ENCODE peak calls at places on chromosomes 5 and 9, in ten cellular contexts. Q, V, M, G, D, H, E, P, Y and B are unnamed samples.

GRCh38 chr9:110821064-110821463 is 152.5 kb downstream of the MUSK start:
- DNase-seq in P (no peak), D (no peak), E (no peak), Y (no peak), M (no peak), H (no peak), G (no peak), Q (no peak), V (no peak), B (no peak)

GRCh38 chr9:784202-784601 is 57.3 kb upstream of the DMRT1 start:
- DNase-seq in Y (no peak), Q (no peak), G (no peak), E (no peak), V (no peak), P (no peak), H (no peak), M (no peak), D (no peak), B (no peak)

GRCh38 chr9:91436841-91437240 is 13.2 kb upstream of the NFIL3 start:
- DNase-seq in M (no peak), H (no peak), Q (no peak), D (no peak), G (no peak), Y (no peak), P (no peak), V (no peak), E (no peak), B (no peak)

GRCh38 chr5:68303038-68303738 is 87.6 kb downstream of the PIK3R1 start:
- DNase-seq in E (peak; percentile 12), G (no peak), D (no peak), H (no peak), M (peak; percentile 53), Y (no peak), Q (no peak), V (no peak), P (no peak), B (no peak)

GRCh38 chr9:117480251-117480650 is 65.4 kb upstream of the ASTN2 start:
- DNase-seq in E (no peak), Y (no peak), D (no peak), Q (no peak), H (no peak), P (no peak), G (no peak), M (no peak), V (no peak), B (no peak)

GRCh38 chr5:133904641-133905040 is 63.8 kb downstream of the C5orf15 start:
- DNase-seq in Q (no peak), D (no peak), M (no peak), G (no peak), V (no peak), Y (no peak), E (no peak), P (no peak), H (no peak), B (no peak)

GRCh38 chr5:140108093-140109049 is 5.5 kb upstream of the PURA start:
- DNase-seq in Y (no peak), P (no peak), E (no peak), Q (peak; percentile 61), G (peak; percentile 48), H (peak; percentile 31), D (no peak), M (no peak), V (no peak), B (peak; percentile 23)

GRCh38 chr5:2656186-2656585 is 95.3 kb downstream of the IRX2 start:
- DNase-seq in Y (no peak), M (no peak), V (no peak), Q (no peak), G (no peak), E (peak; percentile 41), H (no peak), D (no peak), P (peak; percentile 44), B (no peak)

GRCh38 chr5:96714951-96715451 is 52.8 kb downstream of the CAST start:
- DNase-seq in M (peak; percentile 91), H (peak; percentile 83), Q (peak; percentile 75), P (peak; percentile 94), Y (peak; percentile 33), G (peak; percentile 63), E (peak; percentile 95), V (no peak), D (no peak), B (peak; percentile 88)

GRCh38 chr9:2837915-2838314 is 6.0 kb downstream of the PUM3 start:
- DNase-seq in P (peak; percentile 58), E (peak; percentile 24), H (no peak), V (no peak), Y (no peak), Q (no peak), G (no peak), M (peak; percentile 47), D (no peak), B (no peak)

GRCh38 chr5:172791726-172792445 is 20.9 kb upstream of the DUSP1 start:
- DNase-seq in P (no peak), E (no peak), G (no peak), D (no peak), Q (no peak), H (no peak), M (no peak), Y (no peak), V (no peak), B (peak; percentile 30)

GRCh38 chr5:132422720-132423442 is 53.4 kb downstream of the SLC22A5 start:
- DNase-seq in V (peak; percentile 62), P (peak; percentile 68), H (no peak), D (peak; percentile 33), Q (no peak), Y (no peak), E (peak; percentile 46), G (peak; percentile 75), M (peak; percentile 69), B (peak; percentile 78)

GRCh38 chr5:79511945-79512493 is 1.9 kb downstream of the HOMER1 start:
- DNase-seq in V (no peak), M (peak; percentile 16), H (no peak), D (no peak), G (no peak), E (no peak), Y (no peak), P (peak; percentile 23), Q (no peak), B (no peak)

GRCh38 chr5:169174923-169175322 is 126.0 kb downstream of the SLIT3 start:
- DNase-seq in M (no peak), G (no peak), Y (no peak), E (no peak), V (no peak), D (no peak), H (no peak), Q (no peak), P (no peak), B (no peak)

GRCh38 chr5:107104774-107105050 is 566.0 kb downstream of the EFNA5 start:
- DNase-seq in Q (peak; percentile 66), M (peak; percentile 20), Y (no peak), P (no peak), G (no peak), V (no peak), D (no peak), H (no peak), E (no peak), B (no peak)

DNA sequence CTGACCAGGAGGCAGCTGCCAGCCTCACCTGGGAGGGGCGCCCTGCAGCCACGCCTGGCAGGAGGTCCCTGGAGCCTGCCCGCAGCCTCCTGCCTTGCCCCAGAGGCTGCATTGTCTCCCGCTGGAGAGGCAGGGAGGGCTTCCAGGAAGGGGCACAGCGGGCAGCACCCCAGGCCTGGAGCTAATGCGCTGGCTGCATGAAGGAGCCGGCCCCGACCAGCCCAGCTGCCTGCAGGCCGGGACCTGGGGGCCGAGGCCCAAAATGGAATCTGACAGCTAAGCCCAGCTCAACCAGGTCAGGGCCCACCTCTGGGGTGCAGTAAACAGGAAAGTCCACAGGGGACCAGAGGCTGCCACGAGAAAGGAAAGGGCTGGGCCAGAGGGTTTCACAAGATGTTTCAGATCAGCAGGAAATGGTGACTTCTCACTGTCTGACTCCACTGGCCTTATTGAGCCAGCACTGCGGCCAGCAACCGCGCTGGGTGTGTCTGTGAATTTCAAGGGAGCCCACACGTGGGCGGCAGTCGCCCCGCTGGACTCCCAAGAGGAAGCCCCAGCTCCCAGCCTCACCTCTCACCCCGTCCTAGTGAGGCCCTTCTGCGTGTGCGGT is 18.6 kb upstream of the NOTCH1 start:
- DNase-seq in V (peak; percentile 93), Y (no peak), M (peak; percentile 89), E (peak; percentile 88), G (peak; percentile 91), H (peak; percentile 88), P (peak; percentile 76), Q (no peak), D (peak; percentile 46), B (peak; percentile 82)
- TF ChIP-seq CTCF in V (peak; percentile 19), Y (no peak), M (peak; percentile 34), E (peak; percentile 40), G (peak; percentile 69), H (peak; percentile 28), P (peak; percentile 16), Q (peak; percentile 39), D (peak; percentile 32), B (peak; percentile 16)

DNA sequence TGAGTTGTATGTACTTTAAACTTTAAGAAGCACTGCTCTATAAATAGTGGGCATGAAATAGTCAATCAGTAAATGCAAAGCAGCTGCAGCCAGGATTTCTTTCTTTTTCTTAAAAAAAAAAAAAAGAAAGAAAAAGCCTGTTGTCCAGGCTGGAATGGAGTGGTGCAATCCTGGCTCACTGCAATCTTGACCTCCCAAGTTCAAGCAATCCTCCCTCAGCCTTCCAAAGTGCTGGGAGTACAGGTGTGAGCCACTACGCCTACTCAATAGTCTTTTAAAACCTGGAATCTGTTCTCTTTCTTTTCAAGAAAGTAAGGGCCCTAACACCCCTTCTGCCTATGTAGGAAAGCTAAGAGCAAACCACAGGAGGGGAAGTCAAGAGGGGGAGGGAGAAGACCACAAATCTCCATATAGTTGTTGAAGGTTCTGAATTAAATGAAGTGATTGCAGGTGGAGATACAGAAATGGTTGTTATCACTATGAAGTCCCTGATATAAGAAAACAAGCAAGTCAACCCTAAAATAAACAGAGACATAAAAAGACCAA is 20.6 kb upstream of the TPD52L3 start:
- DNase-seq in E (no peak), V (no peak), M (no peak), Q (peak; percentile 15), H (no peak), D (no peak), G (no peak), Y (no peak), P (no peak), B (peak; percentile 4)
- H3K4me3 ChIP-seq in E (no peak overlapping the region), V (no peak overlapping the region), M (no peak overlapping the region), Q (no peak overlapping the region), H (no peak overlapping the region), D (no peak overlapping the region), G (no peak overlapping the region), Y (no peak overlapping the region), P (no peak overlapping the region), B (no peak overlapping the region)

GRCh38 chr9:87639949-87640348 is 86.0 kb upstream of the CTSL start:
- DNase-seq in M (no peak), D (no peak), E (no peak), Q (no peak), P (no peak), Y (no peak), H (no peak), G (no peak), V (no peak), B (no peak)
- TF ChIP-seq CTCF in M (no peak), D (no peak), E (no peak), Q (no peak), P (no peak), Y (no peak), H (no peak), G (no peak), V (no peak), B (no peak)

DNA sequence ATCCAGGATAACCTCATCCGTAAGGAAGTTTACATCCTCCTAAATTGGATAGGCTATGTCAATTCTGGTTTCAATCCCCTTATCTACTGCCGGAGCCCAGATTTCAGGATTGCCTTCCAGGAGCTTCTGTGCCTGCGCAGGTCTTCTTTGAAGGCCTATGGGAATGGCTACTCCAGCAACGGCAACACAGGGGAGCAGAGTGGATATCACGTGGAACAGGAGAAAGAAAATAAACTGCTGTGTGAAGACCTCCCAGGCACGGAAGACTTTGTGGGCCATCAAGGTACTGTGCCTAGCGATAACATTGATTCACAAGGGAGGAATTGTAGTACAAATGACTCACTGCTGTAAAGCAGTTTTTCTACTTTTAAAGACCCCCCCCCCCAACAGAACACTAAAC is 1.3 kb downstream of the ADRB2 start:
- DNase-seq in H (no peak), V (no peak), D (no peak), M (no peak), E (no peak), Q (no peak), G (no peak), Y (no peak), P (no peak), B (no peak)
- H3K4me3 ChIP-seq in H (peak overlapping the region; percentile 58), V (peak overlapping the region; percentile 73), D (no peak overlapping the region), M (no peak overlapping the region), E (no peak overlapping the region), Q (no peak overlapping the region), G (peak overlapping the region; percentile 63), Y (peak overlapping the region; percentile 74), P (peak overlapping the region; percentile 71), B (no peak overlapping the region)